ENCODE peak calls at places on chromosomes 11 and 22, in six cellular contexts. M is suprapubic skin, P is sigmoid colon, T is HFF-Myc, H is tibial nerve, L is GM12865. K is an unnamed sample.

GRCh38 chr11:118663929-118664328 is 15.5 kb downstream of the TREH start:
- DNase-seq in M (no peak), P (no peak), T (no peak), H (no peak), L (no peak), K (no peak)

GRCh38 chr22:45787770-45788169 is 116.1 kb downstream of the ATXN10 start:
- DNase-seq in M (no peak), P (no peak), T (no peak), H (no peak), L (no peak), K (no peak)

GRCh38 chr11:95792700-95793099 is 2.4 kb downstream of the CEP57 start:
- DNase-seq in M (no peak), P (no peak), T (no peak), H (no peak), L (no peak), K (no peak)

GRCh38 chr11:65556470-65557279 is 1.5 kb downstream of the LTBP3 start:
- DNase-seq in M (no peak), P (peak), T (no peak), H (no peak), L (no peak), K (no peak)

GRCh38 chr22:20026996-20027601 is 6.2 kb downstream of the TANGO2 start:
- DNase-seq in M (no peak), P (no peak), T (no peak), H (no peak), L (no peak), K (no peak)

GRCh38 chr11:75859614-75860013 is 44.6 kb downstream of the UVRAG start:
- DNase-seq in M (no peak), P (no peak), T (no peak), H (no peak), L (no peak), K (no peak)

GRCh38 chr11:93085097-93085496 is 112.7 kb downstream of the SLC36A4 start:
- DNase-seq in M (no peak), P (no peak), T (no peak), H (no peak), L (no peak), K (no peak)

GRCh38 chr11:71940561-71941219 is 11.8 kb downstream of the RNF121 start:
- DNase-seq in M (no peak), P (no peak), T (no peak), H (no peak), L (no peak), K (no peak)

GRCh38 chr11:76443254-76443935 is 1.4 kb upstream of the EMSY start:
- DNase-seq in M (no peak), P (no peak), T (no peak), H (no peak), L (no peak), K (no peak)

GRCh38 chr22:19876941-19877625 is 22.4 kb upstream of the GNB1L start:
- DNase-seq in M (peak), P (peak), T (no peak), H (no peak), L (no peak), K (no peak)

GRCh38 chr11:130315354-130315970 is 745 bp upstream of the ZBTB44 start:
- DNase-seq in M (no peak), P (peak), T (no peak), H (peak), L (peak), K (no peak)

GRCh38 chr11:43359432-43359818 is 705 bp downstream of the TTC17 start:
- DNase-seq in M (no peak), P (no peak), T (no peak), H (peak), L (peak), K (no peak)

GRCh38 chr11:68686486-68686885 is 2.1 kb downstream of the GAL start:
- DNase-seq in M (peak), P (peak), T (no peak), H (no peak), L (no peak), K (no peak)

GRCh38 chr11:7983832-7984590 is 3.1 kb upstream of the EIF3F start:
- DNase-seq in M (no peak), P (no peak), T (no peak), H (no peak), L (no peak), K (no peak)

GRCh38 chr22:37485006-37485713 is 1.0 kb downstream of the MFNG start:
- DNase-seq in M (no peak), P (no peak), T (no peak), H (no peak), L (peak), K (no peak)

DNA sequence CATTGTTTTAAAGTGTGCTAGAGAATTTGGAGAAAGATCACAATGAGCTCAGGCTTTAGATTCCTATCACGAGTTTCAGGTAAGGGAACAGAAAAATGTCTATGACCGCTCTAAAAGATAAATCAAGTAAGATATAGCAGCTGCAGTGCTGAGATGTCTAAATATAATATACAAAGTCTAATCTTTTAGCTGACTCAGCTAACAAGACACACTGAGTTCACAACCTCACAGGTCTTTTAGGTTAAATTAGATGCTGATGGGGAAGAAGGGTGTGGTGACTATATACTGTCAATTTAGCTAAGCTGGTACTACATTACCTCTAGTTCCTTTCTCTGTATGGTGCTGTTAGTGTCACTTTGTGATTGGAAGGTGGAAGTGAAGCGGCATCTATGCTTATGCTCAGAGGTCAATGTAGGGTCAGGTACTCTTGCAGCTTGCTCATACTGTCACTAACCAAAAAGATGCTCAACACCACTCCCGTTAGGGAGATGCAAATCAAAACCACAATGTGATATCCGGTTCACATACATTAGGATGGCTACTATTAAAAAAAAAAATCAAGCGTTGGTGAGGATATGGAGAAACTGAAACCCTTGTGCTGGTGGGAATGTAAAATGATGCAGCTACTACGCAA is 283.5 kb downstream of the SWAP70 start:
- DNase-seq in M (no peak), P (no peak), T (no peak), H (no peak), L (peak), K (no peak)
- H3K4me3 ChIP-seq in M (no peak), P (no peak), T (no peak), H (no peak), L (no peak), K (no peak)

GRCh38 chr11:396948-397548 is 3.0 kb downstream of the PKP3 start:
- DNase-seq in M (no peak), P (peak), T (no peak), H (peak), L (peak), K (no peak)
- TF ChIP-seq CTCF in M (no peak), P (peak), T (peak), H (peak), L (peak), K (peak)

GRCh38 chr22:17305076-17305475 is 64.2 kb upstream of the CECR2 start:
- DNase-seq in M (no peak), P (no peak), T (no peak), H (no peak), L (no peak), K (no peak)

GRCh38 chr22:17300926-17301325 is 68.3 kb upstream of the CECR2 start:
- DNase-seq in M (no peak), P (no peak), T (no peak), H (no peak), L (no peak), K (no peak)

GRCh38 chr22:17303441-17303839 is 65.8 kb upstream of the CECR2 start:
- DNase-seq in M (no peak), P (no peak), T (no peak), H (no peak), L (no peak), K (no peak)

GRCh38 chr22:17302616-17303015 is 66.6 kb upstream of the CECR2 start:
- DNase-seq in M (no peak), P (no peak), T (no peak), H (no peak), L (no peak), K (no peak)

DNA sequence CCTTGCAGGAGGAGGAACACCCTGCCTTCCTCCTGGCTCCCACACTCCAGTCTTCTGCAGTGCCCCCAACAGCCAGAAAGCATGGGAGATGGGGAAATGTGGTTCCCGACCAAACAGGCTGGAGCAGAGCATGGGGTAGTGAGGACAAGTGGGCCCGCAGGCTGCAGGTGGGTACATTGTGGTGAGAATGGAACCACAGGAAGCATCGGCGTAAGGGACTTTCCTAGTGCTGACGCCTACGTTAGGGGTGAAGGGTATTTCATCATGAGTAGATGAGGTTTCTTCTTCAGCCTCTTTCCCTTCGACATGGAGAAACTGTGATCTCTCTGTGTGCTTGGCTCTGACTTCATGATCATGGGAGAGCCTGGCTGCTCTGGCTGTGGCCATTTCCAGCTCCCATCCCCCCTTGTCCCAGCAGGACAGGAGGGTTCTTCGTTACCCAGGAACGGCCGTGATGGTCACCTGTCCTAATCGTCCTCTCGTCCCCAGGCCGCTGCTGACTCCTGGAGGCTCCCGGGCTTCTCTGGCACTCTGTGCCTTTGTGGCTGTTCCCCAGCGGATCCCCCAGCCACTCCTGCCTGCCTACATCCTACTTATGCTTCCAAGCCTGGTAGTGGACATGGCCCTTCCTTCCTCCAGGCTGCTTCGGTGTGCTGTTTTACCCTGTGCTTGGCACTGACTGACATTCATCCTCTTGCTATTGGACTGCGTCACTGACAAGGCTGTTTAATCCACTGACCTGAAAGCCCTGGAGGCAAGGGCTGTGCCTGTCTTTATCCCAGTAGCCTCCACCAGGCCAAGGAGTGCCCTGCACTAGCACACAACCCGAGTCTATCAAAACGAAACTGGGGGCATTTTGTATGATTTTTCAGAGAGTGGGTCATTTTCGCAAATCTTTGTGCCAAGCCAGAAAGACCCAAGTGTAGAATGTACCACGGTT is 65.2 kb upstream of the CECR2 start:
- DNase-seq in M (no peak), P (no peak), T (no peak), H (no peak), L (peak), K (no peak)
- H3K4me3 ChIP-seq in M (no peak), P (no peak), T (no peak), H (no peak), L (no peak), K (no peak)

GRCh38 chr11:106974831-106975230 is 43.4 kb downstream of the GUCY1A2 start:
- DNase-seq in M (no peak), P (no peak), T (no peak), H (no peak), L (no peak), K (no peak)
- TF ChIP-seq CTCF in M (no peak), P (no peak), T (peak), H (no peak), L (no peak), K (peak)

DNA sequence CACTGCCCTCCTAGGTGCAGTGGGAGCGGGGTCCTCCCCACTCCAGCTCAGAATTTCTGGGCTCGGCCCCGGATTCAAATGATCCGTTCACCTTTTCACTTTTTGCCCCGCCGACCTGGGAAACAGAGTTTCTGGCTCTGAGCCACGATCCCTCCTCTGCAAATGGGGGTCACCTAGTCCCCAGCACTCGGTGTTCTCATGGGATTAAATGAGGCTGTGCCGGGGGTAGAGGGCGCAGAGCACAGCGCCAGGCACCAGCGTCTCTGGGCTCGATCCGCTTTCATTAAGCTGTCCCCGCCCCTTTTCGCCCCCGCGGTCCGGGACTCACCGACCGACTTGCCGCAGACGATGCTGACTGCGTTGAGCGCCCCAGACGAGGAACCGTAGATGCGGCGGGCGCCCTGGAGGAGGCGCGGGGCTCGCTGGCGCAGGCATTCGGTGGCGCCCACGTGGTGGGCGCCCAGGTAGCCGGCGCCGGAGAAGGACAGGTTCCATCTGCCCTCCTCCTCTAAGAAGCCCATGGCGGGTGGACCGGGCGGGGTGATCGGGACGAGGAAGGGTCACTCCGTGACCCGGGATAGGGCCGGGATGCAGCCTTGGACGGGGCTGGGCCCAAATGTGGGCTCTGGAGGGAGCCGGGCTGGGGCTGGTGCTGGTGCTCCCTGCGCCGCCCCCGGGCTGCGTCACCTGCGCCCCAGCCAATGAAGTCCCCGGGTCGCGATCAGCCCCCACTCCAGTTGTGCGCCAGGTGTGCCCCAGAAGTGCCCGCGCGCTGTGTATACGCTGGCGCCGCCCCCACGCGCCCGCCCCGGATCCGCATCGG is at the start of gene PNPLA5:
- DNase-seq in M (no peak), P (no peak), T (no peak), H (no peak), L (no peak), K (no peak)
- H3K4me3 ChIP-seq in M (peak), P (no peak), T (peak), H (no peak), L (no peak), K (peak)